ENCODE peak calls at places on chromosomes 4 and X, in four cellular contexts. F is activated T-cell treated with anti-CD3 and anti-CD28 coated beads for 48 hours, M is H4, L is OCI-M1. O is an unnamed sample.

GRCh38 chr4:74056114-74056857 is 17.8 kb upstream of the CXCL3 start:
- DNase-seq in F (no peak), M (peak; percentile 74), L (peak; percentile 94), O (no peak)

GRCh38 chr4:156459584-156459983 is 505.9 kb upstream of the CTSO start:
- DNase-seq in M (no peak), F (no peak), L (no peak), O (no peak)

GRCh38 chrX:39012561-39013209 is 211.4 kb downstream of the MID1IP1 start:
- DNase-seq in L (no peak), F (no peak), M (no peak), O (no peak)

GRCh38 chr4:108426493-108426892 is 193.9 kb upstream of the RPL34 start:
- DNase-seq in F (no peak), M (no peak), L (no peak), O (no peak)

GRCh38 chr4:158346576-158346975 is 136.3 kb downstream of the TMEM144 start:
- DNase-seq in F (no peak), L (no peak), M (peak; percentile 26), O (no peak)

GRCh38 chr4:15893967-15894366 is 44.6 kb downstream of the FGFBP1 start:
- DNase-seq in M (peak; percentile 85), F (no peak), L (no peak), O (peak; percentile 99)

GRCh38 chr4:42654606-42655005 is 2.3 kb downstream of the ATP8A1 start:
- DNase-seq in L (peak; percentile 90), F (no peak), M (peak; percentile 84), O (peak; percentile 55)

GRCh38 chr4:125317526-125317880 is 2.7 kb downstream of the FAT4 start:
- DNase-seq in F (no peak), L (peak; percentile 13), M (peak; percentile 44), O (peak; percentile 66)

GRCh38 chr4:2964077-2964471 is 703 bp downstream of the GRK4 start:
- DNase-seq in L (peak; percentile 50), F (no peak), M (no peak), O (no peak)

GRCh38 chr4:127780598-127780997 is 1.5 kb upstream of the HSPA4L start:
- DNase-seq in M (no peak), L (no peak), F (no peak), O (no peak)

GRCh38 chr4:157291071-157291470 is 70.5 kb downstream of the GRIA2 start:
- DNase-seq in F (no peak), L (peak; percentile 26), M (no peak), O (peak; percentile 30)

GRCh38 chr4:84733343-84734033 is 150.6 kb downstream of the CDS1 start:
- DNase-seq in L (no peak), F (no peak), M (no peak), O (no peak)

GRCh38 chrX:107675365-107675654 is 47.0 kb downstream of the PRPS1 start:
- DNase-seq in M (no peak), F (no peak), L (no peak), O (no peak)

GRCh38 chr4:74428278-74428677 is 16.7 kb upstream of the AREG start:
- DNase-seq in M (no peak), F (no peak), L (peak; percentile 40), O (no peak)

GRCh38 chr4:7590205-7590604 is 155.5 kb upstream of the PSAPL1 start:
- DNase-seq in M (no peak), L (no peak), F (no peak), O (no peak)

GRCh38 chr4:134935320-134935719 is 733.7 kb upstream of the PABPC4L start:
- DNase-seq in L (peak; percentile 62), M (peak; percentile 27), F (no peak), O (no peak)

GRCh38 chr4:3409571-3410091 is 32.1 kb upstream of the HGFAC start:
- DNase-seq in M (no peak), L (no peak), F (no peak), O (no peak)

GRCh38 chrX:72121381-72121780 is 10.3 kb downstream of the RTL5 start:
- DNase-seq in F (no peak), M (peak; percentile 85), L (peak; percentile 79), O (peak; percentile 57)

GRCh38 chr4:112668131-112668530 is 31.2 kb downstream of the LARP7 start:
- DNase-seq in L (no peak), M (no peak), F (no peak), O (no peak)

GRCh38 chr4:8275511-8275910 is 6.0 kb downstream of the HTRA3 start:
- DNase-seq in L (no peak), F (no peak), M (no peak), O (no peak)

GRCh38 chr4:126051709-126052424 is 737.1 kb downstream of the FAT4 start:
- DNase-seq in F (no peak), M (peak; percentile 31), L (no peak), O (no peak)

GRCh38 chrX:19824603-19825002 is 62.8 kb downstream of the SH3KBP1 start:
- DNase-seq in F (no peak), M (no peak), L (no peak), O (peak; percentile 46)

GRCh38 chr4:153466637-153467153 is 535 bp downstream of the TMEM131L start:
- DNase-seq in M (no peak), L (no peak), F (no peak), O (no peak)

GRCh38 chrX:136529795-136530194 is 2.2 kb upstream of the VGLL1 start:
- DNase-seq in M (no peak), F (no peak), L (peak; percentile 62), O (no peak)

GRCh38 chrX:115949900-115950822 is 220.4 kb upstream of the AGTR2 start:
- DNase-seq in F (no peak), M (no peak), L (no peak), O (no peak)

GRCh38 chr4:76943790-76944189 is 5.8 kb upstream of the SEPTIN11 start:
- DNase-seq in F (no peak), M (no peak), L (no peak), O (no peak)

GRCh38 chr4:87461281-87461700 is 38.9 kb downstream of the NUDT9 start:
- DNase-seq in L (no peak), M (no peak), F (no peak), O (no peak)

GRCh38 chr4:158678767-158679166 is 6.7 kb downstream of the ETFDH start:
- DNase-seq in L (no peak), M (no peak), F (no peak), O (no peak)

O was measured in kidney glomerular epithelial cell.